ENCODE peak calls at places on chromosomes 13 and 19, in eight cellular contexts. U is psoas muscle, M is uterus, X is IMR-90, H is cardiac fibroblast, I is AG09309, W is right lobe of liver, S is bronchial epithelial cell. G is an unnamed sample.

GRCh38 chr13:57627663-57628062 is 3.9 kb upstream of the PCDH17 start:
- DNase-seq in U (no peak), I (no peak), W (no peak), S (peak; percentile 39), X (peak; percentile 2), M (no peak), H (peak; percentile 53), G (no peak)

GRCh38 chr13:29582171-29582570 is 13.3 kb downstream of the SLC7A1 start:
- DNase-seq in M (no peak), W (no peak), S (no peak), H (no peak), X (no peak), U (no peak), I (no peak), G (no peak)

GRCh38 chr13:32330438-32330837 is 15.1 kb downstream of the BRCA2 start:
- DNase-seq in S (peak; percentile 94), H (peak; percentile 94), I (peak; percentile 84), X (peak; percentile 71), W (no peak), U (no peak), M (no peak), G (no peak)

GRCh38 chr13:45490068-45490467 is 25.3 kb downstream of the COG3 start:
- DNase-seq in M (no peak), U (no peak), I (no peak), W (no peak), S (no peak), X (no peak), H (no peak), G (no peak)

GRCh38 chr19:10818306-10819123 is 17.5 kb downstream of the TMED1 start:
- DNase-seq in S (no peak), H (no peak), W (no peak), M (no peak), X (no peak), U (no peak), I (no peak), G (no peak)

GRCh38 chr13:45865414-45865813 is 13.9 kb upstream of the SIAH3 start:
- DNase-seq in X (no peak), U (no peak), M (no peak), I (no peak), S (no peak), H (no peak), W (no peak), G (no peak)

GRCh38 chr13:24719139-24719538 is 38.9 kb downstream of the ATP12A start:
- DNase-seq in U (peak; percentile 36), W (no peak), X (no peak), S (no peak), H (no peak), I (no peak), M (no peak), G (no peak)

GRCh38 chr19:50870417-50871089 is 2.7 kb upstream of the KLK2 start:
- DNase-seq in U (no peak), W (no peak), H (peak; percentile 28), S (no peak), M (no peak), I (no peak), X (peak; percentile 3), G (no peak)

GRCh38 chr13:111632906-111633305 is 312.5 kb downstream of the TEX29 start:
- DNase-seq in H (no peak), I (no peak), S (no peak), X (no peak), U (no peak), W (no peak), M (no peak), G (no peak)

GRCh38 chr19:15562145-15562544 is 52.9 kb upstream of the CYP4F8 start:
- DNase-seq in H (no peak), W (peak; percentile 16), I (no peak), M (no peak), S (no peak), X (no peak), U (no peak), G (no peak)

GRCh38 chr13:40207110-40207478 is 459.3 kb downstream of the FOXO1 start:
- DNase-seq in I (no peak), W (no peak), U (no peak), X (no peak), H (no peak), S (peak; percentile 18), M (no peak), G (no peak)

GRCh38 chr19:43743059-43743458 is 11.7 kb downstream of the SMG9 start:
- DNase-seq in H (peak; percentile 66), W (no peak), S (no peak), M (no peak), X (peak; percentile 57), U (no peak), I (peak; percentile 47), G (no peak)

GRCh38 chr19:2289714-2290435 is 7.9 kb upstream of the PEAK3 start:
- DNase-seq in U (no peak), S (no peak), I (no peak), W (no peak), M (no peak), H (no peak), X (no peak), G (no peak)

GRCh38 chr13:57630661-57631606 is 610 bp upstream of the PCDH17 start:
- DNase-seq in M (no peak), I (no peak), X (no peak), H (peak; percentile 46), U (no peak), W (no peak), S (peak; percentile 78), G (no peak)

GRCh38 chr13:44429311-44429710 is 55.7 kb downstream of the SERP2 start:
- DNase-seq in M (no peak), I (no peak), W (no peak), U (no peak), S (no peak), H (no peak), X (no peak), G (no peak)

GRCh38 chr19:46745521-46746280 is at the start of gene FKRP:
- DNase-seq in I (no peak), M (peak; percentile 48), S (no peak), X (no peak), W (no peak), H (no peak), U (no peak), G (no peak)

GRCh38 chr19:48442116-48443035 is 3.4 kb upstream of the GRWD1 start:
- DNase-seq in S (no peak), X (no peak), U (no peak), W (no peak), I (no peak), H (no peak), M (no peak), G (no peak)

GRCh38 chr13:83798731-83799130 is 83.5 kb downstream of the SLITRK1 start:
- DNase-seq in X (peak; percentile 37), M (no peak), H (no peak), S (peak; percentile 27), W (no peak), I (peak; percentile 29), U (no peak), G (no peak)

GRCh38 chr13:42649761-42650289 is 75.9 kb downstream of the TNFSF11 start:
- DNase-seq in H (no peak), M (no peak), S (no peak), U (no peak), W (no peak), I (no peak), X (no peak), G (no peak)

GRCh38 chr13:102693250-102693649 is 1.6 kb downstream of the METTL21C start:
- DNase-seq in M (no peak), H (no peak), W (no peak), X (no peak), U (no peak), I (no peak), S (no peak), G (no peak)

GRCh38 chr13:34087791-34088190 is 269.8 kb downstream of the RFC3 start:
- DNase-seq in I (no peak), H (no peak), X (no peak), M (no peak), U (no peak), S (no peak), W (no peak), G (no peak)
- H3K4me3 ChIP-seq in I (no peak overlapping the region), H (no peak overlapping the region), X (no peak overlapping the region), M (no peak overlapping the region), U (no peak overlapping the region), S (no peak overlapping the region), W (no peak overlapping the region), G (no peak overlapping the region)

DNA sequence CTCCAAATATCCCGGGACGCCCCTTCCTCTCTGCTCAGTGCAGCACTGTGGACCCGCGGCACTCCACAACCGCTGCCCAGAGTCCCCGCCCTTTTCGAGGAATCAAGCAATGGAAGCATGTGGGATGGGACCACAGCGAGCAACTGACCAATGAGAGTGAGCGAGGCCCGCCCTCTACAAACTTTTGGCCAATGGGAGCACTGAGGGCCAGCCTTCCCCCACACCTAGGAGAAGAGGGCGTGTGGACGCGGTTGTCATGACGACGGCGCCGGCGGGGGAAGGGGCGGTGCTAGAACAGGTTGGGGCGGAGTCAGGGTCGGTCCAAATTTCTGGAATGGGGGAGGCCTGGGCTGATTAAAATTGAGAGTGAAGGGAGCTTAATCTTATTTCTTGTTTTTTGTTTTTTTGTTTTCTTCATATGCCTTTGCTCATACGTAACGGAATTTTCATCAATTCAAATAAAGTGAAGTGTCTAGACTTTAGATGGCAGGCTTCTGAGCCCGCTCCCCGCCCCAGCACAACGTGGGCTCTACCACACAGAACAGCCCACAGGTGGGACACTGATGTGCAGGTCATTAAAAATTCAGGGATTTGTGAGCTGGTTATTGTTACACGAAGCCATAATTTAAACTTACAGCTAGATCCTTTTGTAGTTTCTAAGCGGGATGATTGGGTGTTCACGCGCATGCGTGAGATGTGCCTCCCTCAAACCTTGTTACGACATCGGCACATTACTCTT is at the start of gene DNAAF3:
- DNase-seq in I (peak; percentile 86), S (peak; percentile 92), X (peak; percentile 96), H (peak; percentile 98), M (peak; percentile 56), U (peak; percentile 97), W (peak; percentile 97), G (peak; percentile 90)
- H3K4me3 ChIP-seq in I (peak within 1 kb of the TSS; percentile 76), S (peak within 1 kb of the TSS; percentile 48), X (peak within 1 kb of the TSS; percentile 45), H (peak within 1 kb of the TSS; percentile 61), M (peak within 1 kb of the TSS; percentile 27), U (peak within 1 kb of the TSS; percentile 62), W (peak within 1 kb of the TSS; percentile 47), G (peak within 1 kb of the TSS; percentile 64)

DNA sequence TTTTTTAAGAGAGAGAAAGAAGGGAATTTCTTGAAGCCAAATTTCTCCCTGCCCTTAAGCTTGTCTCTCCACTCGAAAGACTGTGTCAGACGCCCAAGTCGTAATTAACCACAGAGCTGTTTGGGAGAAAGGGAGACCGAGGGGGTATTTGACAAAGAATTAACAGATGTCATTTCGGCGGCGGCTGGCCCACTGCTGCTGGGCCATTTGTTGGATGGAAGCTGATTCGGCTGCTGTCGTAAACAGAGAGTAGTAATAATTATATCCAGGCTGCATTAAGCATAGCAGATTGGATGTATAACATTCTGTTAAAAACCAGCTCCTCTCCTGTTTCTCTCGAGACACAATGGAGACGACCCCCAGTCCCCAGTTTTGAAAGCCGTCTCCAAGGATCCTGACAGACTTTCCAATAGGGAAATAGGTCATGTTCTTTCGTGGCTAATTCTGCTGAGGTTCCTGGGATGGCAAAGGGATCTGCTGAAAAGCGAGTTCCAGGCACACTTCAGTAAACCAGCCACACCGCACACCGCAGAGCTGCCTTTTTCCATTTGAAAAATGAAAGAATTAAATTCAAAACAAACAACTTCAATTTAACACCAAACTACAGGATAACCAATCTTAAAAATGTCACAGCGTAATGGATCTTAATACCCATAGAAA is 71.5 kb downstream of the KCTD15 start:
- DNase-seq in U (no peak), I (no peak), S (no peak), M (no peak), W (no peak), H (no peak), X (no peak), G (no peak)
- H3K4me3 ChIP-seq in U (peak overlapping the region; percentile 20), I (no peak overlapping the region), S (no peak overlapping the region), M (no peak overlapping the region), W (no peak overlapping the region), H (no peak overlapping the region), X (no peak overlapping the region), G (no peak overlapping the region)

GRCh38 chr13:60348097-60348496 is 48.9 kb upstream of the TDRD3 start:
- DNase-seq in W (no peak), U (no peak), H (no peak), I (no peak), M (no peak), X (no peak), S (no peak), G (no peak)
- H3K4me3 ChIP-seq in W (no peak overlapping the region), U (no peak overlapping the region), H (no peak overlapping the region), I (no peak overlapping the region), M (no peak overlapping the region), X (no peak overlapping the region), S (no peak overlapping the region), G (no peak overlapping the region)

G was measured in AG04450.